ENCODE peak calls at places on chromosome 21, in six cellular contexts. One of them, this sample, is unnamed.

GRCh38 chr21:32611471-32611997 is 643 bp downstream of the CFAP298 start:
- DNase-seq in H9: no peak
- DNase-seq in AG04450: no peak
- DNase-seq in stimulated activated CD4-positive, alpha-beta T cell treated with anti-CD3 and anti-CD28 coated beads, Interleukin-2, amount 100 ng/mL, for 48 hours: peak; percentile 21
- DNase-seq in osteocyte: no peak
- DNase-seq in HT1080: no peak
- DNase-seq in this sample: no peak

GRCh38 chr21:19792004-19792403 is 1206.2 kb upstream of the NCAM2 start:
- DNase-seq in H9: no peak
- DNase-seq in AG04450: no peak
- DNase-seq in stimulated activated CD4-positive, alpha-beta T cell treated with anti-CD3 and anti-CD28 coated beads, Interleukin-2, amount 100 ng/mL, for 48 hours: no peak
- DNase-seq in osteocyte: no peak
- DNase-seq in HT1080: no peak
- DNase-seq in this sample: no peak

GRCh38 chr21:15132781-15133180 is 68.0 kb upstream of the NRIP1 start:
- DNase-seq in H9: no peak
- DNase-seq in AG04450: no peak
- DNase-seq in stimulated activated CD4-positive, alpha-beta T cell treated with anti-CD3 and anti-CD28 coated beads, Interleukin-2, amount 100 ng/mL, for 48 hours: no peak
- DNase-seq in osteocyte: no peak
- DNase-seq in HT1080: no peak
- DNase-seq in this sample: no peak

GRCh38 chr21:44681861-44682579 is at the start of gene KRTAP12-1:
- DNase-seq in H9: peak; percentile 22
- DNase-seq in AG04450: no peak
- DNase-seq in stimulated activated CD4-positive, alpha-beta T cell treated with anti-CD3 and anti-CD28 coated beads, Interleukin-2, amount 100 ng/mL, for 48 hours: no peak
- DNase-seq in osteocyte: peak; percentile 75
- DNase-seq in HT1080: no peak
- DNase-seq in this sample: no peak

GRCh38 chr21:45615145-45615711 is 28.3 kb upstream of the PCBP3 start:
- DNase-seq in H9: peak; percentile 20
- DNase-seq in AG04450: no peak
- DNase-seq in stimulated activated CD4-positive, alpha-beta T cell treated with anti-CD3 and anti-CD28 coated beads, Interleukin-2, amount 100 ng/mL, for 48 hours: peak; percentile 63
- DNase-seq in osteocyte: no peak
- DNase-seq in HT1080: peak; percentile 44
- DNase-seq in this sample: no peak

GRCh38 chr21:39502631-39503030 is 50.9 kb downstream of the SH3BGR start:
- DNase-seq in H9: no peak
- DNase-seq in AG04450: no peak
- DNase-seq in stimulated activated CD4-positive, alpha-beta T cell treated with anti-CD3 and anti-CD28 coated beads, Interleukin-2, amount 100 ng/mL, for 48 hours: no peak
- DNase-seq in osteocyte: no peak
- DNase-seq in HT1080: no peak
- DNase-seq in this sample: no peak

GRCh38 chr21:37758997-37759396 is 157.3 kb downstream of the KCNJ6 start:
- DNase-seq in H9: peak; percentile 79
- DNase-seq in AG04450: peak; percentile 13
- DNase-seq in stimulated activated CD4-positive, alpha-beta T cell treated with anti-CD3 and anti-CD28 coated beads, Interleukin-2, amount 100 ng/mL, for 48 hours: peak; percentile 4
- DNase-seq in osteocyte: peak; percentile 90
- DNase-seq in HT1080: peak; percentile 33
- DNase-seq in this sample: peak; percentile 79

GRCh38 chr21:26506951-26507350 is 66.1 kb downstream of the CYYR1 start:
- DNase-seq in H9: no peak
- DNase-seq in AG04450: no peak
- DNase-seq in stimulated activated CD4-positive, alpha-beta T cell treated with anti-CD3 and anti-CD28 coated beads, Interleukin-2, amount 100 ng/mL, for 48 hours: no peak
- DNase-seq in osteocyte: no peak
- DNase-seq in HT1080: peak; percentile 76
- DNase-seq in this sample: no peak

GRCh38 chr21:40950970-40951369 is 104.0 kb upstream of the DSCAM start:
- DNase-seq in H9: no peak
- DNase-seq in AG04450: no peak
- DNase-seq in stimulated activated CD4-positive, alpha-beta T cell treated with anti-CD3 and anti-CD28 coated beads, Interleukin-2, amount 100 ng/mL, for 48 hours: no peak
- DNase-seq in osteocyte: no peak
- DNase-seq in HT1080: no peak
- DNase-seq in this sample: no peak

GRCh38 chr21:45623436-45623835 is 20.1 kb upstream of the PCBP3 start:
- DNase-seq in H9: peak; percentile 17
- DNase-seq in AG04450: no peak
- DNase-seq in stimulated activated CD4-positive, alpha-beta T cell treated with anti-CD3 and anti-CD28 coated beads, Interleukin-2, amount 100 ng/mL, for 48 hours: no peak
- DNase-seq in osteocyte: no peak
- DNase-seq in HT1080: no peak
- DNase-seq in this sample: no peak

GRCh38 chr21:43357708-43358430 is 69.1 kb downstream of the SIK1 start:
- DNase-seq in H9: no peak
- DNase-seq in AG04450: no peak
- DNase-seq in stimulated activated CD4-positive, alpha-beta T cell treated with anti-CD3 and anti-CD28 coated beads, Interleukin-2, amount 100 ng/mL, for 48 hours: no peak
- DNase-seq in osteocyte: no peak
- DNase-seq in HT1080: no peak
- DNase-seq in this sample: no peak

GRCh38 chr21:46641656-46642055 is 6.2 kb downstream of the PRMT2 start:
- DNase-seq in H9: no peak
- DNase-seq in AG04450: no peak
- DNase-seq in stimulated activated CD4-positive, alpha-beta T cell treated with anti-CD3 and anti-CD28 coated beads, Interleukin-2, amount 100 ng/mL, for 48 hours: no peak
- DNase-seq in osteocyte: no peak
- DNase-seq in HT1080: no peak
- DNase-seq in this sample: no peak

GRCh38 chr21:44370771-44371410 is 17.5 kb downstream of the TRPM2 start:
- DNase-seq in H9: no peak
- DNase-seq in AG04450: no peak
- DNase-seq in stimulated activated CD4-positive, alpha-beta T cell treated with anti-CD3 and anti-CD28 coated beads, Interleukin-2, amount 100 ng/mL, for 48 hours: no peak
- DNase-seq in osteocyte: no peak
- DNase-seq in HT1080: no peak
- DNase-seq in this sample: no peak

GRCh38 chr21:31893841-31894240 is 21.0 kb downstream of the HUNK start:
- DNase-seq in H9: no peak
- DNase-seq in AG04450: no peak
- DNase-seq in stimulated activated CD4-positive, alpha-beta T cell treated with anti-CD3 and anti-CD28 coated beads, Interleukin-2, amount 100 ng/mL, for 48 hours: no peak
- DNase-seq in osteocyte: no peak
- DNase-seq in HT1080: no peak
- DNase-seq in this sample: no peak

GRCh38 chr21:39924577-39925308 is 57.5 kb downstream of the PCP4 start:
- DNase-seq in H9: peak; percentile 62
- DNase-seq in AG04450: no peak
- DNase-seq in stimulated activated CD4-positive, alpha-beta T cell treated with anti-CD3 and anti-CD28 coated beads, Interleukin-2, amount 100 ng/mL, for 48 hours: no peak
- DNase-seq in osteocyte: no peak
- DNase-seq in HT1080: no peak
- DNase-seq in this sample: no peak

GRCh38 chr21:32096411-32096810 is 182.4 kb downstream of the MIS18A start:
- DNase-seq in H9: peak; percentile 68
- DNase-seq in AG04450: no peak
- DNase-seq in stimulated activated CD4-positive, alpha-beta T cell treated with anti-CD3 and anti-CD28 coated beads, Interleukin-2, amount 100 ng/mL, for 48 hours: no peak
- DNase-seq in osteocyte: no peak
- DNase-seq in HT1080: no peak
- DNase-seq in this sample: peak; percentile 64

GRCh38 chr21:42644223-42645208 is 8.9 kb upstream of the PDE9A start:
- DNase-seq in H9: no peak
- DNase-seq in AG04450: no peak
- DNase-seq in stimulated activated CD4-positive, alpha-beta T cell treated with anti-CD3 and anti-CD28 coated beads, Interleukin-2, amount 100 ng/mL, for 48 hours: no peak
- DNase-seq in osteocyte: no peak
- DNase-seq in HT1080: no peak
- DNase-seq in this sample: no peak

GRCh38 chr21:29718081-29718815 is 221.5 kb downstream of the GRIK1 start:
- DNase-seq in H9: no peak
- DNase-seq in AG04450: no peak
- DNase-seq in stimulated activated CD4-positive, alpha-beta T cell treated with anti-CD3 and anti-CD28 coated beads, Interleukin-2, amount 100 ng/mL, for 48 hours: no peak
- DNase-seq in osteocyte: no peak
- DNase-seq in HT1080: peak; percentile 59
- DNase-seq in this sample: no peak

GRCh38 chr21:32716486-32716885 is 11.3 kb downstream of the SYNJ1 start:
- DNase-seq in H9: no peak
- DNase-seq in AG04450: no peak
- DNase-seq in stimulated activated CD4-positive, alpha-beta T cell treated with anti-CD3 and anti-CD28 coated beads, Interleukin-2, amount 100 ng/mL, for 48 hours: no peak
- DNase-seq in osteocyte: no peak
- DNase-seq in HT1080: no peak
- DNase-seq in this sample: no peak

GRCh38 chr21:34649400-34649799 is 19.4 kb upstream of the CLIC6 start:
- DNase-seq in H9: no peak
- DNase-seq in AG04450: no peak
- DNase-seq in stimulated activated CD4-positive, alpha-beta T cell treated with anti-CD3 and anti-CD28 coated beads, Interleukin-2, amount 100 ng/mL, for 48 hours: no peak
- DNase-seq in osteocyte: no peak
- DNase-seq in HT1080: no peak
- DNase-seq in this sample: no peak

GRCh38 chr21:26641062-26641461 is 68.0 kb upstream of the CYYR1 start:
- DNase-seq in H9: no peak
- DNase-seq in AG04450: no peak
- DNase-seq in stimulated activated CD4-positive, alpha-beta T cell treated with anti-CD3 and anti-CD28 coated beads, Interleukin-2, amount 100 ng/mL, for 48 hours: no peak
- DNase-seq in osteocyte: no peak
- DNase-seq in HT1080: no peak
- DNase-seq in this sample: no peak

GRCh38 chr21:35038772-35039145 is 10.3 kb downstream of the RUNX1 start:
- DNase-seq in H9: no peak
- DNase-seq in AG04450: no peak
- DNase-seq in stimulated activated CD4-positive, alpha-beta T cell treated with anti-CD3 and anti-CD28 coated beads, Interleukin-2, amount 100 ng/mL, for 48 hours: no peak
- DNase-seq in osteocyte: no peak
- DNase-seq in HT1080: no peak
- DNase-seq in this sample: no peak

GRCh38 chr21:42461185-42461520 is 34.9 kb downstream of the RSPH1 start:
- DNase-seq in H9: no peak
- DNase-seq in AG04450: no peak
- DNase-seq in stimulated activated CD4-positive, alpha-beta T cell treated with anti-CD3 and anti-CD28 coated beads, Interleukin-2, amount 100 ng/mL, for 48 hours: no peak
- DNase-seq in osteocyte: no peak
- DNase-seq in HT1080: no peak
- DNase-seq in this sample: no peak

GRCh38 chr21:40687625-40688024 is 159.3 kb downstream of the DSCAM start:
- DNase-seq in H9: no peak
- DNase-seq in AG04450: no peak
- DNase-seq in stimulated activated CD4-positive, alpha-beta T cell treated with anti-CD3 and anti-CD28 coated beads, Interleukin-2, amount 100 ng/mL, for 48 hours: no peak
- DNase-seq in osteocyte: no peak
- DNase-seq in HT1080: no peak
- DNase-seq in this sample: no peak

GRCh38 chr21:42598159-42598735 is 55.2 kb upstream of the PDE9A start:
- DNase-seq in H9: no peak
- DNase-seq in AG04450: no peak
- DNase-seq in stimulated activated CD4-positive, alpha-beta T cell treated with anti-CD3 and anti-CD28 coated beads, Interleukin-2, amount 100 ng/mL, for 48 hours: no peak
- DNase-seq in osteocyte: no peak
- DNase-seq in HT1080: no peak
- DNase-seq in this sample: no peak

GRCh38 chr21:37098756-37099155 is 25.7 kb downstream of the TTC3 start:
- DNase-seq in H9: no peak
- DNase-seq in AG04450: no peak
- DNase-seq in stimulated activated CD4-positive, alpha-beta T cell treated with anti-CD3 and anti-CD28 coated beads, Interleukin-2, amount 100 ng/mL, for 48 hours: no peak
- DNase-seq in osteocyte: no peak
- DNase-seq in HT1080: no peak
- DNase-seq in this sample: no peak

GRCh38 chr21:21148009-21148408 is 149.8 kb downstream of the NCAM2 start:
- DNase-seq in H9: no peak
- DNase-seq in AG04450: no peak
- DNase-seq in stimulated activated CD4-positive, alpha-beta T cell treated with anti-CD3 and anti-CD28 coated beads, Interleukin-2, amount 100 ng/mL, for 48 hours: no peak
- DNase-seq in osteocyte: no peak
- DNase-seq in HT1080: no peak
- DNase-seq in this sample: no peak

GRCh38 chr21:17196619-17197018 is 316.2 kb upstream of the CXADR start:
- DNase-seq in H9: no peak
- DNase-seq in AG04450: no peak
- DNase-seq in stimulated activated CD4-positive, alpha-beta T cell treated with anti-CD3 and anti-CD28 coated beads, Interleukin-2, amount 100 ng/mL, for 48 hours: no peak
- DNase-seq in osteocyte: no peak
- DNase-seq in HT1080: no peak
- DNase-seq in this sample: no peak

GRCh38 chr21:42651515-42652401 is 1.7 kb upstream of the PDE9A start:
- DNase-seq in H9: no peak
- DNase-seq in AG04450: no peak
- DNase-seq in stimulated activated CD4-positive, alpha-beta T cell treated with anti-CD3 and anti-CD28 coated beads, Interleukin-2, amount 100 ng/mL, for 48 hours: no peak
- DNase-seq in osteocyte: no peak
- DNase-seq in HT1080: no peak
- DNase-seq in this sample: no peak

GRCh38 chr21:17987328-17987727 is 168.2 kb upstream of the C21orf91 start:
- DNase-seq in H9: no peak
- DNase-seq in AG04450: no peak
- DNase-seq in stimulated activated CD4-positive, alpha-beta T cell treated with anti-CD3 and anti-CD28 coated beads, Interleukin-2, amount 100 ng/mL, for 48 hours: no peak
- DNase-seq in osteocyte: no peak
- DNase-seq in HT1080: no peak
- DNase-seq in this sample: no peak

GRCh38 chr21:31908106-31909031 is 35.5 kb downstream of the HUNK start:
- DNase-seq in H9: peak; percentile 78
- DNase-seq in AG04450: no peak
- DNase-seq in stimulated activated CD4-positive, alpha-beta T cell treated with anti-CD3 and anti-CD28 coated beads, Interleukin-2, amount 100 ng/mL, for 48 hours: no peak
- DNase-seq in osteocyte: no peak
- DNase-seq in HT1080: no peak
- DNase-seq in this sample: no peak

GRCh38 chr21:32712641-32713040 is 15.2 kb downstream of the SYNJ1 start:
- DNase-seq in H9: no peak
- DNase-seq in AG04450: no peak
- DNase-seq in stimulated activated CD4-positive, alpha-beta T cell treated with anti-CD3 and anti-CD28 coated beads, Interleukin-2, amount 100 ng/mL, for 48 hours: no peak
- DNase-seq in osteocyte: no peak
- DNase-seq in HT1080: no peak
- DNase-seq in this sample: no peak

GRCh38 chr21:33948096-33948950 is 32.7 kb upstream of the ATP5PO start:
- DNase-seq in H9: peak; percentile 92
- DNase-seq in AG04450: no peak
- DNase-seq in stimulated activated CD4-positive, alpha-beta T cell treated with anti-CD3 and anti-CD28 coated beads, Interleukin-2, amount 100 ng/mL, for 48 hours: peak; percentile 64
- DNase-seq in osteocyte: peak; percentile 86
- DNase-seq in HT1080: peak; percentile 55
- DNase-seq in this sample: peak; percentile 83

This sample was measured in ecto neural progenitor cell.